ENCODE peak calls at places on chromosomes 3 and 15, in seven cellular contexts. One of them, this sample, is unnamed.

GRCh38 chr15:89130194-89130593 is 41.9 kb downstream of the ABHD2 start:
- DNase-seq in trophoblast cell: no peak
- DNase-seq in IMR-90: no peak
- DNase-seq in neuronal stem cell: no peak
- DNase-seq in H9: no peak
- DNase-seq in mesendoderm: no peak
- DNase-seq in H1: no peak
- DNase-seq in this sample: no peak

GRCh38 chr3:123424321-123424998 is 24.4 kb downstream of the ADCY5 start:
- DNase-seq in IMR-90: no peak
- DNase-seq in neuronal stem cell: no peak
- DNase-seq in H1: no peak
- DNase-seq in mesendoderm: no peak
- DNase-seq in trophoblast cell: no peak
- DNase-seq in H9: no peak
- DNase-seq in this sample: no peak

GRCh38 chr15:22895465-22896190 is 57.2 kb downstream of the NIPA2 start:
- DNase-seq in trophoblast cell: peak; percentile 96
- DNase-seq in neuronal stem cell: no peak
- DNase-seq in mesendoderm: peak; percentile 85
- DNase-seq in IMR-90: peak; percentile 34
- DNase-seq in H9: no peak
- DNase-seq in H1: no peak
- DNase-seq in this sample: no peak

GRCh38 chr3:36258381-36258780 is 121.9 kb upstream of the STAC start:
- DNase-seq in H9: no peak
- DNase-seq in mesendoderm: no peak
- DNase-seq in H1: no peak
- DNase-seq in trophoblast cell: no peak
- DNase-seq in neuronal stem cell: no peak
- DNase-seq in IMR-90: no peak
- DNase-seq in this sample: no peak

GRCh38 chr3:150890831-150891230 is 14.4 kb downstream of the MINDY4B start:
- DNase-seq in trophoblast cell: no peak
- DNase-seq in H9: no peak
- DNase-seq in IMR-90: no peak
- DNase-seq in neuronal stem cell: no peak
- DNase-seq in H1: no peak
- DNase-seq in mesendoderm: no peak
- DNase-seq in this sample: no peak

GRCh38 chr3:105828703-105829102 is 40.1 kb downstream of the CBLB start:
- DNase-seq in mesendoderm: no peak
- DNase-seq in H1: no peak
- DNase-seq in trophoblast cell: no peak
- DNase-seq in H9: no peak
- DNase-seq in neuronal stem cell: no peak
- DNase-seq in IMR-90: no peak
- DNase-seq in this sample: peak; percentile 37

GRCh38 chr3:171383206-171384018 is 76.8 kb downstream of the TNIK start:
- DNase-seq in H9: no peak
- DNase-seq in neuronal stem cell: no peak
- DNase-seq in trophoblast cell: peak; percentile 80
- DNase-seq in IMR-90: peak; percentile 47
- DNase-seq in H1: no peak
- DNase-seq in mesendoderm: no peak
- DNase-seq in this sample: peak; percentile 47

GRCh38 chr3:192487032-192487431 is 240.3 kb downstream of the FGF12 start:
- DNase-seq in mesendoderm: no peak
- DNase-seq in trophoblast cell: no peak
- DNase-seq in H1: no peak
- DNase-seq in neuronal stem cell: no peak
- DNase-seq in IMR-90: no peak
- DNase-seq in H9: no peak
- DNase-seq in this sample: no peak

GRCh38 chr15:51751687-51752683 is 588 bp downstream of the TMOD2 start:
- DNase-seq in H1: no peak
- DNase-seq in IMR-90: peak; percentile 34
- DNase-seq in neuronal stem cell: peak; percentile 29
- DNase-seq in mesendoderm: peak; percentile 63
- DNase-seq in trophoblast cell: peak; percentile 31
- DNase-seq in H9: peak; percentile 50
- DNase-seq in this sample: peak; percentile 56

GRCh38 chr3:156389151-156389760 is 165.7 kb downstream of the SSR3 start:
- DNase-seq in neuronal stem cell: no peak
- DNase-seq in trophoblast cell: no peak
- DNase-seq in H1: no peak
- DNase-seq in IMR-90: no peak
- DNase-seq in mesendoderm: no peak
- DNase-seq in H9: no peak
- DNase-seq in this sample: no peak

GRCh38 chr15:78810003-78810376 is 1.3 kb downstream of the ADAMTS7 start:
- DNase-seq in H1: no peak
- DNase-seq in H9: no peak
- DNase-seq in mesendoderm: no peak
- DNase-seq in trophoblast cell: no peak
- DNase-seq in IMR-90: no peak
- DNase-seq in neuronal stem cell: peak; percentile 17
- DNase-seq in this sample: no peak

GRCh38 chr15:96053039-96054021 is 277.2 kb upstream of the NR2F2 start:
- DNase-seq in neuronal stem cell: peak; percentile 30
- DNase-seq in IMR-90: no peak
- DNase-seq in H9: peak; percentile 52
- DNase-seq in mesendoderm: peak; percentile 91
- DNase-seq in H1: no peak
- DNase-seq in trophoblast cell: peak; percentile 96
- DNase-seq in this sample: peak; percentile 55

GRCh38 chr3:45599424-45599886 is 4.9 kb downstream of the LIMD1 start:
- DNase-seq in H9: no peak
- DNase-seq in neuronal stem cell: no peak
- DNase-seq in IMR-90: no peak
- DNase-seq in H1: no peak
- DNase-seq in trophoblast cell: no peak
- DNase-seq in mesendoderm: no peak
- DNase-seq in this sample: no peak

GRCh38 chr15:45183001-45183400 is 4.8 kb downstream of the SHF start:
- DNase-seq in H1: no peak
- DNase-seq in mesendoderm: peak; percentile 45
- DNase-seq in trophoblast cell: peak; percentile 34
- DNase-seq in neuronal stem cell: no peak
- DNase-seq in IMR-90: no peak
- DNase-seq in H9: peak; percentile 61
- DNase-seq in this sample: no peak

GRCh38 chr15:35663956-35664355 is 118.0 kb upstream of the DPH6 start:
- DNase-seq in H9: no peak
- DNase-seq in neuronal stem cell: no peak
- DNase-seq in trophoblast cell: no peak
- DNase-seq in mesendoderm: no peak
- DNase-seq in IMR-90: no peak
- DNase-seq in H1: no peak
- DNase-seq in this sample: peak; percentile 15

GRCh38 chr15:55282284-55282833 is 7.3 kb downstream of the RAB27A start:
- DNase-seq in H1: no peak
- DNase-seq in mesendoderm: peak; percentile 5
- DNase-seq in IMR-90: peak; percentile 84
- DNase-seq in H9: no peak
- DNase-seq in neuronal stem cell: no peak
- DNase-seq in trophoblast cell: peak; percentile 18
- DNase-seq in this sample: peak; percentile 91

GRCh38 chr15:32888221-32888761 is 170.5 kb downstream of the GREM1 start:
- DNase-seq in neuronal stem cell: no peak
- DNase-seq in IMR-90: peak; percentile 38
- DNase-seq in H9: no peak
- DNase-seq in mesendoderm: no peak
- DNase-seq in H1: no peak
- DNase-seq in trophoblast cell: no peak
- DNase-seq in this sample: no peak

GRCh38 chr3:154105218-154105975 is 15.8 kb upstream of the ARHGEF26 start:
- DNase-seq in neuronal stem cell: no peak
- DNase-seq in H9: no peak
- DNase-seq in H1: no peak
- DNase-seq in IMR-90: peak; percentile 3
- DNase-seq in mesendoderm: no peak
- DNase-seq in trophoblast cell: no peak
- DNase-seq in this sample: no peak

GRCh38 chr3:150736903-150737832 is 25.8 kb downstream of the SIAH2 start:
- DNase-seq in H1: no peak
- DNase-seq in H9: no peak
- DNase-seq in neuronal stem cell: no peak
- DNase-seq in IMR-90: no peak
- DNase-seq in mesendoderm: peak; percentile 47
- DNase-seq in trophoblast cell: peak; percentile 89
- DNase-seq in this sample: peak; percentile 27

GRCh38 chr3:52429779-52430415 is 15.0 kb downstream of the SEMA3G start:
- DNase-seq in IMR-90: peak; percentile 28
- DNase-seq in trophoblast cell: no peak
- DNase-seq in H9: no peak
- DNase-seq in neuronal stem cell: no peak
- DNase-seq in H1: no peak
- DNase-seq in mesendoderm: peak; percentile 16
- DNase-seq in this sample: peak; percentile 46

GRCh38 chr15:78432664-78433063 is 5.4 kb upstream of the IREB2 start:
- DNase-seq in mesendoderm: no peak
- DNase-seq in trophoblast cell: no peak
- DNase-seq in H9: no peak
- DNase-seq in IMR-90: no peak
- DNase-seq in H1: no peak
- DNase-seq in neuronal stem cell: no peak
- DNase-seq in this sample: no peak

GRCh38 chr15:60326824-60327654 is 70.7 kb downstream of the ANXA2 start:
- DNase-seq in H1: no peak
- DNase-seq in neuronal stem cell: peak; percentile 68
- DNase-seq in mesendoderm: peak; percentile 62
- DNase-seq in trophoblast cell: peak; percentile 89
- DNase-seq in H9: no peak
- DNase-seq in IMR-90: peak; percentile 52
- DNase-seq in this sample: peak; percentile 57

GRCh38 chr3:50204804-50205718 is at the start of gene SLC38A3:
- DNase-seq in H9: peak; percentile 78
- DNase-seq in H1: no peak
- DNase-seq in trophoblast cell: peak; percentile 14
- DNase-seq in mesendoderm: peak; percentile 50
- DNase-seq in neuronal stem cell: peak; percentile 67
- DNase-seq in IMR-90: no peak
- DNase-seq in this sample: no peak

DNA sequence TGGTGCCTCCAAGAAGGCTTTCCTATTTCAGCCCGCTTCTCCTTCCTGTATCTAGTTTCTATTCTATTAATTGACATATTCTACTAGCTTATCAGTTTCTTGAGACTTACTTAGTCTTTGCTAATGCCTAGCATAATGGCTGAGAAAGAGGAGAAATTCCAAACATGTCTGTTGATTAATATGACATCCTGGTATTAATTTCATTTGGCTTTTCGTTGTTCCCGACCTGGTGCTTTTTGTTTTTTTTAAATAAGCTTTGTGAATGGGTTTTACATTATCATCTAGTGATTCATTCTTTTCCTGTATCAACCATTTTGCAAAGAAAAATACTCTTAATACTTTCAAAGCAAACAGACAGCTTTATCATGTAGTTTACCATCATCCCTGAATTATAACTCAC is 13.1 kb downstream of the WDR53 start:
- DNase-seq in trophoblast cell: peak; percentile 30
- DNase-seq in IMR-90: peak; percentile 24
- DNase-seq in H1: no peak
- DNase-seq in H9: no peak
- DNase-seq in mesendoderm: no peak
- DNase-seq in neuronal stem cell: no peak
- DNase-seq in this sample: no peak
- H2AK5ac ChIP-seq in trophoblast cell: no peak overlapping the region
- H2AK5ac ChIP-seq in IMR-90: no peak overlapping the region
- H2AK5ac ChIP-seq in H1: no peak overlapping the region
- H2AK5ac ChIP-seq in H9: no peak overlapping the region
- H2AK5ac ChIP-seq in mesendoderm: no peak overlapping the region
- H2AK5ac ChIP-seq in neuronal stem cell: no peak overlapping the region
- H2AK5ac ChIP-seq in this sample: no peak overlapping the region

DNA sequence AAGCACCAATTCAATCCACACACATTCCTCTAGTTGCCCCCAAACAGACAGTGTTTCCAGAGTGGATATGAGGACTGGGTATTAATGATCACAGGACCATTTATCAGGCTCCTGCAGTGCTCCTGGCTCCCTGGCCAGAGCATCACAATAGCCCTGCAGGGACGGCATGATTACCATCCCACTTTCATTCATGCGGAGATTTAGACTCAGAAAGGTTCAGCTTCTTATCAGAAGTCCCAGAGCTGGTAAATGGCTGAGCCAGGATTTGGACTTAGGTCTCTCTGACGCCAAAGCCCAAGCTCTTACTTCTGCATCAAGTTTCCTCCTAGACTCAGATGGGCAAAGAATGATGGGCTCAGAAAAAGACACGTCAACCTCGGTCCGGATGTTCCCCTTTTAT is 2.9 kb upstream of the EPHB3 start:
- DNase-seq in H1: no peak
- DNase-seq in H9: no peak
- DNase-seq in mesendoderm: peak; percentile 64
- DNase-seq in trophoblast cell: no peak
- DNase-seq in neuronal stem cell: no peak
- DNase-seq in IMR-90: no peak
- DNase-seq in this sample: no peak
- H2AK5ac ChIP-seq in H1: peak overlapping the region; percentile 54
- H2AK5ac ChIP-seq in H9: no peak overlapping the region
- H2AK5ac ChIP-seq in mesendoderm: peak overlapping the region; percentile 10
- H2AK5ac ChIP-seq in trophoblast cell: no peak overlapping the region
- H2AK5ac ChIP-seq in neuronal stem cell: no peak overlapping the region
- H2AK5ac ChIP-seq in IMR-90: no peak overlapping the region
- H2AK5ac ChIP-seq in this sample: no peak overlapping the region

DNA sequence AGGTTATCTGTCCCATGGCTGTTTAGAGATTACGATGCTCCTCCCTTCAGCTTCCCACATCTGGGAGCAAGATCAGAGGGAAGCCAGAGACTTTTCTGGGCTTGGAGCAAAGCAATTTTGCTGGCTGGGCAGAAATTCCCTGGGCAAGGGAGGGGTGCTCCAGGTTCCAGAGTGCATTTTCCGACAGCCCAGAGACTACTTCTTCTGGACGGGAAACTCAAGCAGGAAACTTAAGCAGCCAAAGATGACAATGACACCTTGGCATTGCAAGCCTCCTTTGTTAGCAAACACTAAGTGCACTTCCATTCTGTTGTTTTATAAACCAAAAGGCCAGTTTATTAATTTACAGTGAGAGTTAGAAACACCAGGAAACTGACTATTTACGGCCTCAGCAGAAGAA is 104.4 kb downstream of the MESD start:
- DNase-seq in IMR-90: no peak
- DNase-seq in H9: no peak
- DNase-seq in neuronal stem cell: no peak
- DNase-seq in trophoblast cell: no peak
- DNase-seq in H1: no peak
- DNase-seq in mesendoderm: peak; percentile 52
- DNase-seq in this sample: no peak
- H2AK5ac ChIP-seq in IMR-90: no peak overlapping the region
- H2AK5ac ChIP-seq in H9: no peak overlapping the region
- H2AK5ac ChIP-seq in neuronal stem cell: no peak overlapping the region
- H2AK5ac ChIP-seq in trophoblast cell: no peak overlapping the region
- H2AK5ac ChIP-seq in H1: no peak overlapping the region
- H2AK5ac ChIP-seq in mesendoderm: no peak overlapping the region
- H2AK5ac ChIP-seq in this sample: no peak overlapping the region

DNA sequence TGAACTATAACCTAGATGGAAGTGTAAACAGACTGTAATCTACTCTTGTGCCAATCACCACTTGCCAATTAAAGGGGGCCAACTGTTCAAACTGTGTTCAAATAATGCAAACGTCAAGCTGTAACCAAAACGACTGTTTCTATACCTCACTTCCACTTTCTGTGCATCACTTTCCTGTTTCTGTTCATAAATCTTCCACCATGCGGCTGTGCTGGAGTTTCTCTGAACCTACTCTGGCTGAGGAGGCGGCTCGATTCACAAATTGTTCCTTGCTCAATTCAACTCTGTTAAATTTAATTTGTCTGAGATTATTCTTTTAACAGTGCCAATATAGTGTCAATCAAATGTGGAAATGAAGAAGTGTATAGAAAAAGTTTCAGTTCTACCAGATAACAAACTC is 206.7 kb upstream of the TBC1D5 start:
- DNase-seq in IMR-90: no peak
- DNase-seq in H1: no peak
- DNase-seq in neuronal stem cell: no peak
- DNase-seq in mesendoderm: no peak
- DNase-seq in H9: no peak
- DNase-seq in trophoblast cell: no peak
- DNase-seq in this sample: no peak
- H2AK5ac ChIP-seq in IMR-90: no peak overlapping the region
- H2AK5ac ChIP-seq in H1: no peak overlapping the region
- H2AK5ac ChIP-seq in neuronal stem cell: no peak overlapping the region
- H2AK5ac ChIP-seq in mesendoderm: no peak overlapping the region
- H2AK5ac ChIP-seq in H9: no peak overlapping the region
- H2AK5ac ChIP-seq in trophoblast cell: no peak overlapping the region
- H2AK5ac ChIP-seq in this sample: no peak overlapping the region

This sample was measured in mesenchymal stem cell.